ENCODE peak calls at places on chromosomes 4 and X, in four cellular contexts. Z is K562, Y is GM12878, U is HL-60. B is an unnamed sample.

GRCh38 chr4:71231073-71231752 is 107.6 kb upstream of the SLC4A4 start:
- DNase-seq in U (no peak), Y (no peak), Z (no peak), B (no peak)

GRCh38 chrX:111467896-111468295 is 43.5 kb upstream of the SERTM2 start:
- DNase-seq in U (no peak), Z (no peak), Y (no peak), B (no peak)

GRCh38 chrX:70444326-70445196 is at the start of gene DLG3:
- DNase-seq in Z (peak; percentile 57), U (no peak), Y (no peak), B (no peak)

GRCh38 chr4:110287130-110287529 is 88.7 kb upstream of the ELOVL6 start:
- DNase-seq in Y (peak; percentile 83), Z (no peak), U (no peak), B (peak; percentile 46)

GRCh38 chr4:89108068-89108467 is 3.3 kb upstream of the TIGD2 start:
- DNase-seq in Y (no peak), Z (no peak), U (no peak), B (no peak)

GRCh38 chrX:47047989-47048388 is 30.3 kb upstream of the RGN start:
- DNase-seq in U (no peak), Y (no peak), Z (peak; percentile 64), B (no peak)

GRCh38 chr4:124432500-124432899 is 280.0 kb downstream of the ANKRD50 start:
- DNase-seq in Z (no peak), Y (no peak), U (no peak), B (no peak)

GRCh38 chr4:25976780-25977179 is 62.8 kb downstream of the SMIM20 start:
- DNase-seq in Z (no peak), U (no peak), Y (no peak), B (no peak)

GRCh38 chr4:25506032-25506571 is 129.0 kb downstream of the ANAPC4 start:
- DNase-seq in Z (no peak), U (no peak), Y (no peak), B (no peak)

GRCh38 chr4:112859456-112860184 is 189.8 kb upstream of the ANK2 start:
- DNase-seq in U (no peak), Y (no peak), Z (no peak), B (no peak)

GRCh38 chr4:158622251-158622650 is 49.4 kb downstream of the C4orf46 start:
- DNase-seq in Y (no peak), Z (no peak), U (no peak), B (no peak)

GRCh38 chrX:39491548-39492297 is 606.0 kb downstream of the BCOR start:
- DNase-seq in U (peak; percentile 38), Y (peak; percentile 58), Z (peak; percentile 87), B (no peak)

GRCh38 chrX:107738768-107739167 is 36.8 kb downstream of the TSC22D3 start:
- DNase-seq in U (no peak), Y (no peak), Z (no peak), B (no peak)

GRCh38 chr4:121146530-121146929 is 17.6 kb downstream of the TNIP3 start:
- DNase-seq in U (no peak), Z (no peak), Y (no peak), B (no peak)

GRCh38 chr4:122765702-122766352 is 33.3 kb downstream of the BBS12 start:
- DNase-seq in Z (peak; percentile 46), Y (no peak), U (no peak), B (no peak)

GRCh38 chrX:35166023-35166422 is 223.4 kb downstream of the FAM47B start:
- DNase-seq in Y (no peak), U (no peak), Z (no peak), B (no peak)

GRCh38 chrX:41265615-41266014 is 68.3 kb upstream of the DDX3X start:
- DNase-seq in Y (no peak), U (no peak), Z (no peak), B (no peak)

GRCh38 chr4:180617203-180617602 is 1626.0 kb upstream of the TENM3 start:
- DNase-seq in Y (no peak), U (no peak), Z (no peak), B (no peak)

GRCh38 chr4:114600066-114600552 is 1.5 kb downstream of the UGT8 start:
- DNase-seq in Z (no peak), Y (no peak), U (no peak), B (no peak)

GRCh38 chr4:128570380-128570779 is 239.1 kb upstream of the JADE1 start:
- DNase-seq in Z (peak; percentile 35), Y (no peak), U (no peak), B (no peak)

GRCh38 chr4:1002131-1002630 is 9.0 kb upstream of the SLC26A1 start:
- DNase-seq in U (peak; percentile 59), Z (no peak), Y (no peak), B (no peak)

GRCh38 chr4:5166377-5166776 is 115.1 kb downstream of the STK32B start:
- DNase-seq in Z (no peak), Y (no peak), U (no peak), B (no peak)

GRCh38 chr4:154222875-154223274 is 268.7 kb downstream of the DCHS2 start:
- DNase-seq in Z (no peak), Y (no peak), U (no peak), B (no peak)

GRCh38 chr4:150126880-150127236 is 48.6 kb downstream of the DCLK2 start:
- DNase-seq in Y (peak; percentile 9), U (no peak), Z (no peak), B (no peak)

GRCh38 chrX:96002401-96002800 is 682.2 kb upstream of the DIAPH2 start:
- DNase-seq in U (no peak), Y (no peak), Z (no peak), B (no peak)

GRCh38 chr4:6343950-6344408 is 74.3 kb downstream of the WFS1 start:
- DNase-seq in Z (peak; percentile 26), Y (no peak), U (no peak), B (no peak)

GRCh38 chrX:15468036-15468435 is 25.1 kb downstream of the PIR start:
- DNase-seq in Z (peak; percentile 15), U (no peak), Y (no peak), B (no peak)

GRCh38 chr4:149815743-149816142 is at the start of gene IQCM:
- DNase-seq in Y (no peak), U (no peak), Z (no peak), B (no peak)

GRCh38 chr4:8665406-8666360 is 73.1 kb downstream of the CPZ start:
- DNase-seq in Y (no peak), U (no peak), Z (no peak), B (no peak)

GRCh38 chr4:1410491-1411325 is 4.5 kb upstream of the NKX1-1 start:
- DNase-seq in Y (no peak), U (peak; percentile 29), Z (peak; percentile 87), B (peak; percentile 59)

GRCh38 chrX:108216862-108217571 is 125.4 kb downstream of the ATG4A start:
- DNase-seq in U (no peak), Z (no peak), Y (no peak), B (no peak)

GRCh38 chr4:142405021-142405991 is 440.8 kb downstream of the INPP4B start:
- DNase-seq in U (peak; percentile 95), Z (no peak), Y (peak; percentile 57), B (no peak)

GRCh38 chr4:137531951-137532868 is at the start of gene PCDH18:
- DNase-seq in Y (peak; percentile 15), Z (no peak), U (no peak), B (no peak)

DNA sequence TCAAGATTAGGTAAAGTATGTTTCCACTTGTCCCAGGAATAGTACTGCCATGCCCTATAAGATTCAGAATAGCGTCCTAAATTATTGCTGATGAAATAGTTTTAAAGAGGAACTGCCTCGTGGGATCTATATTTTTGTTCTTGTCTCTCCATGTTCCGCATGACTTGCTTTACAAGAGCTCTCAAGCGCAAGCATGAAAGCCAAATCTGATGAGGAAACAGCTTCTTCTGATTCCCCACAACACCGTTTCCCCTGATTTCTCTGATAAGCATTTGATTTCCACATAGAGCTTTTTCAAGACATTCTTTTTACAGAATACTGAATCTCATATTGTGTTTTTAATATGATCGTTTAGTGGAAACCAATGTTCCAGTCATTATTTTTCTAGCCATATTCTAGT is 492.3 kb downstream of the CENPC start:
- DNase-seq in Z (no peak), Y (no peak), U (no peak), B (no peak)
- TF ChIP-seq POLR2AphosphoS5 in Z (no peak), Y (no peak), U (no peak), B (no peak)

GRCh38 chr4:15793506-15794363 is 15.6 kb downstream of the CD38 start:
- DNase-seq in Z (no peak), U (no peak), Y (no peak), B (no peak)
- TF ChIP-seq SPI1 in Z (no peak), U (no peak), Y (no peak), B (no peak)

DNA sequence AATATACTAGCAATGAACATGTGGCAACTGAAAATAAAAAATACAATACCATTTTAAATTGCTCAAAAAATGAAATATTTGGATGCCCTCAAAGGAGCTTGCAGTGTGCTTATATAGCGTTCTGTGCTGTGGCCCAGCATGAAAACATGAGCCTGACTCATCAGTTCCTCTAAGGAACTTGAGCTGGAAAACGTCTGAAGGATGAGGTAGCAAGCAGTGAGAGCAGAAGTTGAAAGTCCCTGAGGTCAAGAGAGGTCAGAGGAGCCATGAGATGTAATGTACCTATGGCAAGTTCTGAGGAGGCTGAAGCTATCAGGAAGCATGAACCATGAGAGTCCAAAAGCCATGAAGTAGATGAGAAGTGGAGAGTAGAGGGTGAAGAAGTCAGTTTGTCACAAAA is 59.7 kb downstream of the HMGB3 start:
- DNase-seq in U (peak; percentile 29), Z (no peak), Y (no peak), B (no peak)
- TF ChIP-seq POLR2AphosphoS5 in U (no peak), Z (no peak), Y (no peak), B (no peak)

GRCh38 chr4:146960634-146961033 is 15.0 kb upstream of the TTC29 start:
- DNase-seq in Z (no peak), Y (no peak), U (no peak), B (no peak)
- TF ChIP-seq SPI1 in Z (no peak), Y (no peak), U (no peak), B (no peak)

GRCh38 chr4:56468097-56468422 is 643 bp downstream of the SRP72 start:
- DNase-seq in Y (peak; percentile 13), U (peak; percentile 51), Z (peak; percentile 62), B (peak; percentile 11)
- TF ChIP-seq POLR2AphosphoS5 in Y (no peak), U (no peak), Z (peak; percentile 65), B (no peak)